ENCODE peak calls at places on chromosomes 5 and 9, in eight cellular contexts. P is cardiac fibroblast, H is fibroblast of pulmonary artery, Y is BJ, G is PC-3, B is testis, O is B cell, C is MM.1S. Z is an unnamed sample.

GRCh38 chr5:126433708-126434107 is 10.5 kb downstream of the GRAMD2B start:
- DNase-seq in P (peak; percentile 55), Y (peak; percentile 75), G (no peak), H (peak; percentile 42), O (no peak), B (no peak), C (no peak), Z (no peak)

GRCh38 chr5:1291611-1292080 is 3.2 kb downstream of the TERT start:
- DNase-seq in C (no peak), H (no peak), Y (no peak), B (no peak), G (no peak), O (no peak), P (no peak), Z (no peak)

GRCh38 chr9:125696106-125696647 is 10.8 kb downstream of the MAPKAP1 start:
- DNase-seq in Y (no peak), H (peak; percentile 37), B (no peak), G (no peak), O (no peak), P (no peak), C (no peak), Z (no peak)

GRCh38 chr5:149731332-149731616 is 1.2 kb downstream of the PPARGC1B start:
- DNase-seq in C (no peak), B (no peak), G (no peak), Y (no peak), H (no peak), P (no peak), O (no peak), Z (no peak)

GRCh38 chr9:120928015-120928719 is 1.6 kb upstream of the TRAF1 start:
- DNase-seq in C (no peak), H (no peak), B (peak; percentile 70), P (no peak), G (no peak), Y (no peak), O (peak; percentile 47), Z (no peak)

GRCh38 chr5:32475338-32476097 is 31.0 kb upstream of the ZFR start:
- DNase-seq in Y (no peak), H (no peak), O (no peak), B (no peak), C (no peak), G (no peak), P (peak; percentile 15), Z (no peak)

GRCh38 chr5:150521939-150522503 is 14.1 kb downstream of the NDST1 start:
- DNase-seq in C (no peak), B (no peak), Y (no peak), H (no peak), O (no peak), G (no peak), P (no peak), Z (no peak)

GRCh38 chr5:2783223-2783622 is 31.7 kb upstream of the IRX2 start:
- DNase-seq in C (no peak), G (no peak), P (no peak), Y (no peak), O (no peak), B (no peak), H (no peak), Z (no peak)

GRCh38 chr5:87780831-87781760 is 368.4 kb upstream of the CCNH start:
- DNase-seq in G (peak; percentile 93), P (peak; percentile 89), Y (peak; percentile 2), C (peak; percentile 90), O (peak; percentile 82), B (peak; percentile 89), H (peak; percentile 88), Z (peak; percentile 76)

GRCh38 chr9:124110307-124110915 is 98.8 kb downstream of the LHX2 start:
- DNase-seq in H (peak; percentile 77), Y (no peak), O (peak; percentile 48), G (peak; percentile 66), P (peak; percentile 67), C (peak; percentile 70), B (peak; percentile 83), Z (peak; percentile 55)

GRCh38 chr9:133226219-133227171 is 17.4 kb upstream of the OBP2B start:
- DNase-seq in P (no peak), H (no peak), O (no peak), G (no peak), C (no peak), Y (no peak), B (peak; percentile 6), Z (no peak)

GRCh38 chr5:13640270-13640669 is 304.2 kb downstream of the DNAH5 start:
- DNase-seq in C (no peak), Y (no peak), H (no peak), P (no peak), O (no peak), G (no peak), B (no peak), Z (no peak)

GRCh38 chr5:68872088-68872842 is 221.5 kb upstream of the SLC30A5 start:
- DNase-seq in P (no peak), G (no peak), C (no peak), B (no peak), H (no peak), O (no peak), Y (no peak), Z (no peak)

GRCh38 chr5:174190073-174190675 is 144.7 kb downstream of the NSG2 start:
- DNase-seq in C (no peak), P (no peak), H (no peak), O (no peak), B (no peak), Y (no peak), G (no peak), Z (no peak)

GRCh38 chr9:78365979-78366697 is 69.2 kb downstream of the PSAT1 start:
- DNase-seq in O (no peak), B (no peak), Y (no peak), H (peak; percentile 40), P (peak; percentile 40), G (peak; percentile 52), C (peak; percentile 38), Z (no peak)

DNA sequence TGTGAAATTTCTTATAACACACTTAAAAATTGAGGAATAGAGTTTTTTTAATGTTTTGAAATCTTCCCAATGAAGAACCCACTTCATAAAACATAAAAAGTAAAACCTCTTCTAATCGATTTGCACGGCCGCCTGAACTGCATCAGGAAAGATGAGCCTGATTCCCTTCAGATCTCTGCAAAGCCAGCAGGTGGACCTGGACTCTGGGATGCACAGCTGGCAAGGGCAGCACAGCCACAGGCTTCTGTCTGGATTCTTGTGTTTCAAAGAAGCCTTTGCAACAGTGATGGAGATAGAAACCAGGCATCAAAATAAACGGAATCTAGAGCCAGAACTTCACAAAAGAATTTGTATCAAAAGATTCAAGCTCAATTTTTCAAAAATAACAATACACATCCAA is 36.0 kb upstream of the SPATA31C2 start:
- DNase-seq in C (no peak), O (no peak), Y (no peak), H (no peak), B (no peak), P (no peak), G (peak; percentile 29), Z (no peak)
- TF ChIP-seq CTCF in C (no peak), O (no peak), Y (no peak), H (no peak), B (no peak), P (no peak), G (peak; percentile 39), Z (no peak)

GRCh38 chr5:173090626-173091025 is 34.5 kb downstream of the CREBRF start:
- DNase-seq in P (no peak), O (no peak), B (no peak), Y (no peak), G (no peak), C (no peak), H (no peak), Z (no peak)
- TF ChIP-seq CTCF in P (no peak), O (no peak), B (no peak), Y (no peak), G (no peak), C (no peak), H (no peak), Z (no peak)

DNA sequence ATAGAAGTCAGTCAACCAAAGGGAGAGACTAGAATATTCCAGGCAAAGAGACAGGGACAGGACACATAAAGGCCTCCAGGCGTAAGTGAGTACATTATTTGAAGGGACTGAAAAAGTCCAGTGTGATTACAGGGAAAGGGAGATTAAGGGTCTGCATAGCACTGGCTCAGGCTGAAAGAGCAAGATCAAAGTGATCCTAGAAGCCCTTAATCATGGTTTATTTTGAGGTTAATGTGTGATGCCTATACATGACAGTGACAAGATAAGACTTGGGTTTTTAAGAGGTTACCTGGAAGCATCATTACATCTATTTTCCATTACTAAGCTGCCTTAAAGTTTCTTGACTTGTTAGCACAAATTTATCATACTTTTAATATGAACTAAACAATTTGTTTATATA is 25.8 kb downstream of the LMBRD2 start:
- DNase-seq in Y (no peak), P (no peak), G (no peak), H (no peak), C (no peak), O (no peak), B (no peak), Z (no peak)
- TF ChIP-seq CTCF in Y (no peak), P (no peak), G (no peak), H (no peak), C (no peak), O (no peak), B (no peak), Z (no peak)

GRCh38 chr9:137785704-137786161 is 91.8 kb upstream of the CACNA1B start:
- DNase-seq in P (no peak), O (no peak), C (no peak), G (no peak), B (no peak), H (no peak), Y (no peak), Z (no peak)
- TF ChIP-seq CTCF in P (no peak), O (no peak), C (no peak), G (no peak), B (no peak), H (no peak), Y (no peak), Z (no peak)

DNA sequence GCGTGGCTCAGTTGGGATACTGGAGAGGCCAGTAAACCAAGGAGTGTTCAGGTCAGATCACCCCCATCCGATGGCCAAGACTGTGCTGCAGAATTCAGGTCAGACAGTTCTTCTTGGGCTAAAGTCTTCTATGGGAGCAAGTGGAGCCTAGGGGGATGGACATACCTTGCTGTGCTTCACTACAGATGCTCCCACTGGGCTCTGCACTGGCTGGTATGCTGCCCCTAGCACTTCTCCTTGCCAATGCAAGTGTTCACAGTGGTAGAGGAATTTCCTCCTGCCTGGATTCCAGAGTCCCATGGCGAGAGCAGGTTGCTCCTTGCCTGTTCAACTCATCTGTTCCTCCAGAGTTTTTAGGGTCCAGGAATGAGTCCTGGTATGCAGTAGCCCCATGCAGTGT is 134.2 kb upstream of the EDIL3 start:
- DNase-seq in C (no peak), H (no peak), P (no peak), O (no peak), G (no peak), B (no peak), Y (no peak), Z (no peak)
- TF ChIP-seq CTCF in C (no peak), H (no peak), P (no peak), O (no peak), G (no peak), B (no peak), Y (no peak), Z (no peak)